ENCODE peak calls at places on chromosomes 6 and 20, in seven cellular contexts. J is T47D; D is stimulated activated CD4-positive, alpha-beta T cell treated with anti-CD3 and anti-CD28 coated beads, Interleukin-4, amount 100 ng/mL, for 48 hours; H is BJ; S is NCI-H1092 treated with DMSO at 0.1 percent for 48 hours; X is HCT116; Y is HT1080. N is an unnamed sample.

GRCh38 chr6:15864033-15864707 is 201.3 kb upstream of the DTNBP1 start:
- DNase-seq in Y (no peak), X (no peak), J (no peak), H (no peak), D (no peak), S (no peak), N (no peak)

GRCh38 chr20:10651227-10651990 is 22.4 kb downstream of the JAG1 start:
- DNase-seq in Y (no peak), J (no peak), D (no peak), H (no peak), X (no peak), S (no peak), N (no peak)

GRCh38 chr20:32718749-32719348 is 24.4 kb downstream of the COMMD7 start:
- DNase-seq in Y (no peak), J (no peak), D (no peak), X (no peak), H (no peak), S (no peak), N (no peak)

GRCh38 chr6:129370268-129370916 is 339.6 kb downstream of the ARHGAP18 start:
- DNase-seq in X (peak), D (peak), H (no peak), J (no peak), Y (peak), S (peak), N (peak)

GRCh38 chr6:46651006-46651405 is 1.6 kb downstream of the CYP39A1 start:
- DNase-seq in J (no peak), S (no peak), D (no peak), X (no peak), H (no peak), Y (no peak), N (no peak)

GRCh38 chr6:83824388-83824801 is 28.8 kb upstream of the RIPPLY2 start:
- DNase-seq in X (no peak), D (no peak), J (no peak), H (no peak), Y (peak), S (no peak), N (no peak)

GRCh38 chr6:74969591-74970267 is 236.1 kb downstream of the COL12A1 start:
- DNase-seq in S (no peak), H (no peak), X (no peak), Y (no peak), D (no peak), J (no peak), N (no peak)

GRCh38 chr6:35218021-35218420 is 4.3 kb downstream of the SCUBE3 start:
- DNase-seq in D (no peak), H (no peak), Y (peak), J (no peak), S (no peak), X (no peak), N (no peak)

GRCh38 chr20:42219005-42219404 is 600.8 kb upstream of the CHD6 start:
- DNase-seq in J (no peak), S (peak), H (no peak), Y (no peak), X (no peak), D (no peak), N (no peak)

GRCh38 chr6:118776607-118777549 is 117.1 kb upstream of the ASF1A start:
- DNase-seq in J (peak), H (peak), Y (peak), S (peak), X (peak), D (peak), N (peak)

GRCh38 chr6:7920425-7920824 is 9.8 kb upstream of the TXNDC5 start:
- DNase-seq in Y (no peak), J (no peak), H (no peak), X (no peak), D (no peak), S (no peak), N (no peak)

GRCh38 chr6:150251566-150252186 is 108.8 kb downstream of the PPP1R14C start:
- DNase-seq in D (no peak), J (no peak), Y (no peak), X (no peak), H (no peak), S (no peak), N (no peak)

GRCh38 chr6:128554302-128554701 is 33.9 kb upstream of the PTPRK start:
- DNase-seq in D (no peak), X (peak), J (no peak), H (no peak), Y (no peak), S (no peak), N (no peak)

N was measured in activated T-cell treated with anti-CD3 and anti-CD28 coated beads for 4 hours.